ENCODE peak calls at places on chromosomes 11 and 22, in six cellular contexts. B, D, K, P, E and R are unnamed samples.
A peak's percentile ranks its signal among the peaks of the same experiment; 100 is the strongest.

GRCh38 chr22:39530692-39531331 is 1.7 kb downstream of the RPS19BP1 start:
- DNase-seq in B (no peak), D (peak; percentile 16), K (no peak), P (peak; percentile 57), E (no peak), R (no peak)

GRCh38 chr11:120525285-120526085 is 13.9 kb downstream of the GRIK4 start:
- DNase-seq in B (no peak), D (no peak), K (no peak), P (peak; percentile 46), E (no peak), R (peak; percentile 44)

GRCh38 chr11:61869636-61870428 is 21.5 kb downstream of the FADS3 start:
- DNase-seq in B (no peak), D (no peak), K (no peak), P (peak; percentile 70), E (no peak), R (no peak)

GRCh38 chr22:46660604-46661201 is 40.5 kb downstream of the GRAMD4 start:
- DNase-seq in B (peak; percentile 80), D (no peak), K (no peak), P (peak; percentile 71), E (peak; percentile 26), R (no peak)

GRCh38 chr11:36746886-36747710 is 149.1 kb upstream of the RAG2 start:
- DNase-seq in B (peak; percentile 50), D (peak; percentile 80), K (peak; percentile 87), P (peak; percentile 87), E (peak; percentile 71), R (peak; percentile 88)

GRCh38 chr22:29265929-29266328 is 1.9 kb downstream of the RHBDD3 start:
- DNase-seq in B (no peak), D (no peak), K (no peak), P (no peak), E (no peak), R (peak; percentile 51)

GRCh38 chr11:69642913-69643632 is 2.1 kb downstream of the CCND1 start:
- DNase-seq in B (peak; percentile 80), D (peak; percentile 67), K (peak; percentile 74), P (peak; percentile 93), E (peak; percentile 77), R (peak; percentile 91)

GRCh38 chr11:1628506-1629325 is 859 bp upstream of the KRTAP5-5 start:
- DNase-seq in B (peak; percentile 77), D (peak; percentile 48), K (peak; percentile 65), P (peak; percentile 77), E (peak; percentile 62), R (peak; percentile 81)

GRCh38 chr22:45290410-45290936 is 5.7 kb downstream of the UPK3A start:
- DNase-seq in B (no peak), D (no peak), K (no peak), P (no peak), E (no peak), R (no peak)

GRCh38 chr11:128471138-128471661 is 116.2 kb downstream of the ETS1 start:
- DNase-seq in B (no peak), D (no peak), K (no peak), P (peak; percentile 76), E (no peak), R (no peak)

GRCh38 chr11:75475767-75476650 is 43.0 kb upstream of the KLHL35 start:
- DNase-seq in B (peak; percentile 42), D (no peak), K (no peak), P (peak; percentile 90), E (no peak), R (no peak)

GRCh38 chr22:46738961-46739870 is 1.2 kb upstream of the CERK start:
- DNase-seq in B (no peak), D (peak; percentile 63), K (no peak), P (peak; percentile 78), E (peak; percentile 74), R (no peak)

GRCh38 chr11:79344765-79345164 is 96.1 kb downstream of the TENM4 start:
- DNase-seq in B (no peak), D (no peak), K (no peak), P (no peak), E (no peak), R (no peak)

GRCh38 chr11:118290923-118291322 is 13.6 kb upstream of the CD3E start:
- DNase-seq in B (peak; percentile 22), D (no peak), K (no peak), P (no peak), E (no peak), R (no peak)

GRCh38 chr11:34426766-34427170 is 12.0 kb upstream of the CAT start:
- DNase-seq in B (no peak), D (no peak), K (no peak), P (no peak), E (no peak), R (no peak)

GRCh38 chr11:117837070-117837776 is 12.7 kb upstream of the FXYD2 start:
- DNase-seq in B (no peak), D (no peak), K (no peak), P (peak; percentile 82), E (no peak), R (peak; percentile 39)

GRCh38 chr11:62398011-62398994 is 20.5 kb upstream of the SCGB1A1 start:
- DNase-seq in B (no peak), D (no peak), K (no peak), P (peak; percentile 90), E (no peak), R (peak; percentile 64)

GRCh38 chr11:114098927-114099326 is 39.4 kb downstream of the ZBTB16 start:
- DNase-seq in B (no peak), D (no peak), K (no peak), P (no peak), E (no peak), R (no peak)

GRCh38 chr11:100619484-100619883 is 67.6 kb upstream of the ARHGAP42 start:
- DNase-seq in B (no peak), D (no peak), K (no peak), P (no peak), E (no peak), R (no peak)

GRCh38 chr22:49215840-49216239 is 611.8 kb downstream of the BRD1 start:
- DNase-seq in B (no peak), D (no peak), K (peak; percentile 2), P (no peak), E (no peak), R (peak; percentile 7)

GRCh38 chr11:86869966-86870570 is 69.7 kb downstream of the PRSS23 start:
- DNase-seq in B (peak; percentile 45), D (peak; percentile 10), K (peak; percentile 17), P (no peak), E (peak; percentile 13), R (no peak)

GRCh38 chr11:116984186-116984585 is 114.0 kb downstream of the SIK3 start:
- DNase-seq in B (no peak), D (no peak), K (no peak), P (no peak), E (no peak), R (no peak)

GRCh38 chr11:2580061-2580421 is 119.8 kb downstream of the KCNQ1OT1 start:
- DNase-seq in B (no peak), D (no peak), K (no peak), P (peak; percentile 18), E (no peak), R (peak; percentile 16)

GRCh38 chr11:457071-457760 is 7.1 kb downstream of the PTDSS2 start:
- DNase-seq in B (no peak), D (no peak), K (no peak), P (peak; percentile 51), E (no peak), R (no peak)

GRCh38 chr22:50469377-50470305 is 5.2 kb downstream of the SBF1 start:
- DNase-seq in B (no peak), D (peak; percentile 88), K (no peak), P (peak; percentile 93), E (peak; percentile 97), R (peak; percentile 86)